ENCODE peak calls at places on chromosomes 2 and 18, in six cellular contexts. One of them, this sample, is unnamed.

GRCh38 chr18:77346446-77346845 is 96.8 kb downstream of the GALR1 start:
- DNase-seq in neural crest cell: no peak
- DNase-seq in sigmoid colon: no peak
- DNase-seq in T-helper 17 cell: no peak
- DNase-seq in GM12865: no peak
- DNase-seq in activated CD4-positive, alpha-beta T cell treated with anti-CD3 and anti-CD28 coated beads, Interleukin-2, amount 10 ng/mL, durations not matched to agents 24 days and 14 days: no peak
- DNase-seq in this sample: no peak

GRCh38 chr18:40234217-40234616 is 1720.8 kb upstream of the PIK3C3 start:
- DNase-seq in T-helper 17 cell: no peak
- DNase-seq in neural crest cell: no peak
- DNase-seq in activated CD4-positive, alpha-beta T cell treated with anti-CD3 and anti-CD28 coated beads, Interleukin-2, amount 10 ng/mL, durations not matched to agents 24 days and 14 days: no peak
- DNase-seq in sigmoid colon: no peak
- DNase-seq in GM12865: no peak
- DNase-seq in this sample: no peak

GRCh38 chr2:69095246-69095645 is 82.3 kb downstream of the ANTXR1 start:
- DNase-seq in activated CD4-positive, alpha-beta T cell treated with anti-CD3 and anti-CD28 coated beads, Interleukin-2, amount 10 ng/mL, durations not matched to agents 24 days and 14 days: no peak
- DNase-seq in neural crest cell: no peak
- DNase-seq in sigmoid colon: no peak
- DNase-seq in GM12865: no peak
- DNase-seq in T-helper 17 cell: no peak
- DNase-seq in this sample: no peak

GRCh38 chr2:187169108-187169713 is 278.8 kb downstream of the CALCRL start:
- DNase-seq in activated CD4-positive, alpha-beta T cell treated with anti-CD3 and anti-CD28 coated beads, Interleukin-2, amount 10 ng/mL, durations not matched to agents 24 days and 14 days: no peak
- DNase-seq in T-helper 17 cell: no peak
- DNase-seq in neural crest cell: no peak
- DNase-seq in sigmoid colon: no peak
- DNase-seq in GM12865: peak; percentile 21
- DNase-seq in this sample: no peak

GRCh38 chr18:67410671-67411070 is 105.8 kb downstream of the DSEL start:
- DNase-seq in GM12865: no peak
- DNase-seq in T-helper 17 cell: no peak
- DNase-seq in sigmoid colon: no peak
- DNase-seq in activated CD4-positive, alpha-beta T cell treated with anti-CD3 and anti-CD28 coated beads, Interleukin-2, amount 10 ng/mL, durations not matched to agents 24 days and 14 days: no peak
- DNase-seq in neural crest cell: no peak
- DNase-seq in this sample: no peak

GRCh38 chr2:196758474-196759377 is 40.8 kb downstream of the GTF3C3 start:
- DNase-seq in sigmoid colon: no peak
- DNase-seq in T-helper 17 cell: no peak
- DNase-seq in GM12865: no peak
- DNase-seq in activated CD4-positive, alpha-beta T cell treated with anti-CD3 and anti-CD28 coated beads, Interleukin-2, amount 10 ng/mL, durations not matched to agents 24 days and 14 days: peak; percentile 41
- DNase-seq in neural crest cell: no peak
- DNase-seq in this sample: no peak

GRCh38 chr18:47260138-47260923 is 8.9 kb upstream of the SKOR2 start:
- DNase-seq in sigmoid colon: no peak
- DNase-seq in T-helper 17 cell: no peak
- DNase-seq in neural crest cell: peak; percentile 78
- DNase-seq in GM12865: peak; percentile 14
- DNase-seq in activated CD4-positive, alpha-beta T cell treated with anti-CD3 and anti-CD28 coated beads, Interleukin-2, amount 10 ng/mL, durations not matched to agents 24 days and 14 days: peak; percentile 81
- DNase-seq in this sample: no peak

GRCh38 chr2:158670292-158670691 is 124.8 kb upstream of the DAPL1 start:
- DNase-seq in neural crest cell: no peak
- DNase-seq in T-helper 17 cell: no peak
- DNase-seq in GM12865: no peak
- DNase-seq in activated CD4-positive, alpha-beta T cell treated with anti-CD3 and anti-CD28 coated beads, Interleukin-2, amount 10 ng/mL, durations not matched to agents 24 days and 14 days: no peak
- DNase-seq in sigmoid colon: no peak
- DNase-seq in this sample: no peak

GRCh38 chr18:76819411-76820136 is 2.8 kb upstream of the ZNF236 start:
- DNase-seq in T-helper 17 cell: no peak
- DNase-seq in GM12865: no peak
- DNase-seq in activated CD4-positive, alpha-beta T cell treated with anti-CD3 and anti-CD28 coated beads, Interleukin-2, amount 10 ng/mL, durations not matched to agents 24 days and 14 days: no peak
- DNase-seq in neural crest cell: no peak
- DNase-seq in sigmoid colon: peak; percentile 39
- DNase-seq in this sample: no peak